ENCODE peak calls at places on chromosome 13, in seven cellular contexts. T is body of pancreas; Q is CD4-positive, alpha-beta memory T cell; H is colonic mucosa; E is HCT116; A is neural progenitor cell; M is ovary. F is an unnamed sample.

GRCh38 chr13:38954291-38954690 is 36.3 kb downstream of the STOML3 start:
- DNase-seq in Q (no peak), T (no peak), M (no peak), H (no peak), A (no peak), E (no peak), F (no peak)

GRCh38 chr13:73870970-73871935 is 263.0 kb downstream of the KLF12 start:
- DNase-seq in T (no peak), A (no peak), H (no peak), M (no peak), Q (no peak), E (no peak), F (peak; percentile 34)

GRCh38 chr13:43284162-43284561 is 260.8 kb downstream of the DNAJC15 start:
- DNase-seq in Q (no peak), H (no peak), E (no peak), T (no peak), A (no peak), M (no peak), F (no peak)

GRCh38 chr13:67515895-67516294 is 285.8 kb upstream of the PCDH9 start:
- DNase-seq in T (no peak), Q (no peak), M (no peak), E (no peak), H (no peak), A (no peak), F (peak; percentile 7)

GRCh38 chr13:54424344-54424743 is 1395.7 kb downstream of the OLFM4 start:
- DNase-seq in Q (no peak), A (no peak), E (no peak), M (no peak), T (no peak), H (no peak), F (no peak)

GRCh38 chr13:99969934-99970760 is 1.4 kb downstream of the ZIC5 start:
- DNase-seq in M (no peak), Q (peak; percentile 45), T (no peak), H (peak; percentile 21), E (peak; percentile 66), A (peak; percentile 92), F (no peak)

GRCh38 chr13:101916108-101916757 is 463.8 kb downstream of the ITGBL1 start:
- DNase-seq in E (no peak), T (no peak), Q (no peak), M (no peak), H (no peak), A (peak; percentile 84), F (no peak)

GRCh38 chr13:45055198-45055901 is 65.0 kb upstream of the GTF2F2 start:
- DNase-seq in T (no peak), M (no peak), E (peak; percentile 70), Q (no peak), H (peak; percentile 30), A (no peak), F (peak; percentile 91)

GRCh38 chr13:107373551-107373950 is 805.6 kb upstream of the ARGLU1 start:
- DNase-seq in M (no peak), A (peak; percentile 56), H (no peak), T (no peak), Q (no peak), E (no peak), F (peak; percentile 57)

GRCh38 chr13:36814465-36814864 is 4.6 kb upstream of the RFXAP start:
- DNase-seq in A (no peak), E (no peak), M (no peak), T (no peak), H (peak; percentile 27), Q (no peak), F (no peak)

GRCh38 chr13:26872444-26873173 is 112.0 kb upstream of the GPR12 start:
- DNase-seq in E (peak; percentile 24), H (peak; percentile 58), A (peak; percentile 87), T (peak; percentile 20), M (no peak), Q (peak; percentile 24), F (no peak)

GRCh38 chr13:113976711-113977684 is 3.1 kb upstream of the C13orf46 start:
- DNase-seq in Q (no peak), A (no peak), M (peak; percentile 34), T (no peak), H (no peak), E (no peak), F (peak; percentile 37)
- H3K36me3 ChIP-seq in Q (peaks cover 78% of the 10 kb centered on the region), A (no peaks in the 10 kb centered on the region), M (no peaks in the 10 kb centered on the region), T (no peaks in the 10 kb centered on the region), H (no peaks in the 10 kb centered on the region), E (no peaks in the 10 kb centered on the region), F (peaks cover 3% of the 10 kb centered on the region)

GRCh38 chr13:22077764-22078163 is 406.9 kb downstream of the FGF9 start:
- DNase-seq in A (no peak), M (no peak), T (no peak), E (no peak), H (no peak), Q (no peak), F (no peak)

GRCh38 chr13:22076658-22077057 is 405.8 kb downstream of the FGF9 start:
- DNase-seq in T (no peak), H (no peak), E (no peak), A (no peak), Q (peak; percentile 21), M (no peak), F (no peak)

GRCh38 chr13:22074403-22074802 is 403.5 kb downstream of the FGF9 start:
- DNase-seq in E (no peak), T (no peak), Q (no peak), A (no peak), H (no peak), M (no peak), F (no peak)

GRCh38 chr13:22079961-22080360 is 409.1 kb downstream of the FGF9 start:
- DNase-seq in A (no peak), E (no peak), T (no peak), Q (no peak), H (no peak), M (no peak), F (no peak)

DNA sequence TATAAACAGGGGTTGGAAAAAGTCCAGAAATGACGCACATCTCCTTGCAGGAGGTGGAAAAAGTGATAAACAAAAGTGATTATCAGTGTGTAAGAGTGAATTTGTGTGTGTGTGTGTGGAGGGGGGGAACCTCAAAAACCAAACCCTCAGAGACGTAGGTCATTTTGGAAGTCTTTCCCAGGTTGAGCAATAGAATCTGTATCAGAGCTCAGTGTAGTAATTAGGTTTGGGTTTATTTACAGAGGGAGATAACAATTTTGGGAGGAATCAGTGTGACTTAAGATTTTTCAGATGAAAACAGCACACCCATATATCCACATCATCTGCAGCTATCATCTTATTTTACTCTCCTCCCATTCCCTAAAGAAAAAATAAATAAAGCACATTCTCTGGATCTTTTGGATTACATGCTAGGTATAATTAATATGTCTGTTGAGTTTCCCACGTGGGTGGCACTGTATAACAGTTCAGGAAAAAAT is 406.4 kb downstream of the FGF9 start:
- DNase-seq in M (no peak), E (no peak), A (no peak), T (no peak), H (no peak), Q (peak; percentile 14), F (no peak)
- H3K4me3 ChIP-seq in M (no peak overlapping the region), E (no peak overlapping the region), A (no peak overlapping the region), T (no peak overlapping the region), H (no peak overlapping the region), Q (no peak overlapping the region), F (no peak overlapping the region)

GRCh38 chr13:110168999-110169933 is 137.7 kb downstream of the COL4A1 start:
- DNase-seq in E (no peak), A (no peak), M (no peak), H (no peak), Q (no peak), T (no peak), F (no peak)
- H3K36me3 ChIP-seq in E (no peaks in the 10 kb centered on the region), A (no peaks in the 10 kb centered on the region), M (no peaks in the 10 kb centered on the region), H (no peaks in the 10 kb centered on the region), Q (no peaks in the 10 kb centered on the region), T (no peaks in the 10 kb centered on the region), F (peaks cover 12% of the 10 kb centered on the region)

GRCh38 chr13:77836423-77836822 is 82.2 kb downstream of the EDNRB start:
- DNase-seq in M (no peak), T (no peak), H (no peak), E (no peak), A (no peak), Q (no peak), F (no peak)
- H3K4me3 ChIP-seq in M (no peak overlapping the region), T (no peak overlapping the region), H (no peak overlapping the region), E (no peak overlapping the region), A (no peak overlapping the region), Q (no peak overlapping the region), F (no peak overlapping the region)

GRCh38 chr13:47959468-47960088 is 41.5 kb downstream of the SUCLA2 start:
- DNase-seq in H (no peak), E (no peak), A (no peak), Q (no peak), M (no peak), T (no peak), F (no peak)

GRCh38 chr13:47962237-47962636 is 38.8 kb downstream of the SUCLA2 start:
- DNase-seq in A (no peak), E (no peak), M (no peak), Q (no peak), T (no peak), H (no peak), F (no peak)

DNA sequence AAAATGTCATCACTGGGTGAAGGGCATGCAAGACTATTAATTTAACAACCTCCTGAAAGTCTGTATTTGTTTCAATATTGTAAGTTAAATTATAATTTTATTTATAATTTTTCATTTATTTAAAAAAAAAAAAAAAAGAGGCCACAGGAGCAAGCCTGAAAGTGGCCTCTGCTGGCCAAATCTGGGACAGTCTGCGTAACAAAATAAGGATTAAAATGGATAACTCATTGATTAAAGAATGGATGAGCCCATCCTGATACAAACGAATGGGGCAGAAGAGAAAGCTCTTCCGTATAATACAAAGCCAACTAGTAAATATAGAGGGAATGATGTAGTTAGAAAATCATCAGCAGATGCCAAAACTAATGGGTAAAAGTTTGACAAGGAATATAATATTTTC is 36.2 kb downstream of the SUCLA2 start:
- DNase-seq in A (no peak), Q (no peak), E (no peak), H (no peak), T (no peak), M (no peak), F (no peak)
- H3K36me3 ChIP-seq in A (peaks cover 62% of the 10 kb centered on the region), Q (peaks cover 7% of the 10 kb centered on the region), E (peaks cover 27% of the 10 kb centered on the region), H (no peaks in the 10 kb centered on the region), T (no peaks in the 10 kb centered on the region), M (no peaks in the 10 kb centered on the region), F (no peaks in the 10 kb centered on the region)

DNA sequence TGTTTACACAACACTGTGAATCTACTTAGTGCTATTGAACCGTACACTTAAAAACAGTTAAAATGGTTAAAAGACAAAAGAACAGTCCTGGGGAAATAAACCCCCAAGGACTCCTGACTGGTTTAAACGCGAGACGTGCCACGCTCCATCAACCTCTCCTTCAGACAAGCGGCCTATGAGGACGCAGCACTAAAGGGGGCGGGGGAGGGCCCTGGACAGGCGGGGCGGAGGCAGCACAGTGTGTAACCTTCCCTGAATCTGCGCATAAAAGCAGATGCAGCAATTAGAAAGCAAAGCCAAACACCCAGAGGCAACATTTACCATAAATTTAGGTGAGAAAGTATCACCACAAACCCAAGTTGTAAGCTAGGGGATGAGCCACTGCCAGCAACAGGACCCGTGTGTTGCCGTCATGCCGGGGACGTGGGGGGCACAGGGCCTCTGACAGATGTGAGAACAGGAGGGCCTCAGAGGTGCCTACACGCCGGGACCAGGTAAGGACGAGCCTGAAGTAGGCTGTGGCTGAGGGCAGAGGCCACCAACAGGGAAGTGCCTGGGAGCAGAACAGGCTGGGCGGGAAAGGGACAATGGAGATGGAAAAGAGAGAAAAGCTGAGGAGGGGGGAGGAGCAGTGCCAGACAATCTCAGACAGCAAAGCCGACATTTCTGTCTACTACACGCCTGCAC is 15.3 kb upstream of the ADPRHL1 start:
- DNase-seq in A (peak; percentile 68), M (no peak), T (no peak), H (no peak), E (no peak), Q (no peak), F (no peak)
- H3K4me3 ChIP-seq in A (peak overlapping the region; percentile 32), M (no peak overlapping the region), T (no peak overlapping the region), H (no peak overlapping the region), E (no peak overlapping the region), Q (no peak overlapping the region), F (no peak overlapping the region)

GRCh38 chr13:110662105-110662504 is 43.8 kb downstream of the CARS2 start:
- DNase-seq in A (no peak), E (no peak), M (no peak), H (no peak), Q (no peak), T (no peak), F (no peak)
- H3K36me3 ChIP-seq in A (peaks cover 35% of the 10 kb centered on the region), E (peaks cover 72% of the 10 kb centered on the region), M (no peaks in the 10 kb centered on the region), H (no peaks in the 10 kb centered on the region), Q (peaks cover 50% of the 10 kb centered on the region), T (peaks cover 7% of the 10 kb centered on the region), F (peaks cover 2% of the 10 kb centered on the region)